ENCODE peak calls at places on chromosomes 12 and 14, in five cellular contexts. K is OCI-LY7; X is kidney glomerular epithelial cell; V is mesendoderm; O is stimulated activated CD4-positive, alpha-beta T cell treated with anti-CD3 and anti-CD28 coated beads, Interleukin-1b, Interleukin-23, amount 100 ng/mL, for 1 hour. E is an unnamed sample.

GRCh38 chr12:6553051-6553868 is 2.6 kb downstream of the IFFO1 start:
- DNase-seq in O (no peak), K (no peak), X (no peak), V (no peak), E (peak)

GRCh38 chr12:116293687-116294463 is 16.4 kb upstream of the MED13L start:
- DNase-seq in O (no peak), V (no peak), X (no peak), K (no peak), E (no peak)

GRCh38 chr12:69055280-69055679 is 122.3 kb upstream of the CPM start:
- DNase-seq in V (no peak), X (no peak), O (no peak), K (no peak), E (no peak)

GRCh38 chr12:13154027-13154538 is 42.4 kb upstream of the EMP1 start:
- DNase-seq in K (no peak), V (no peak), O (no peak), X (no peak), E (no peak)

GRCh38 chr12:124151583-124151982 is 143.3 kb upstream of the RFLNA start:
- DNase-seq in O (no peak), V (no peak), X (no peak), K (no peak), E (no peak)

GRCh38 chr12:115380509-115381120 is 696.6 kb upstream of the TBX3 start:
- DNase-seq in O (no peak), V (no peak), X (no peak), K (no peak), E (no peak)

GRCh38 chr14:64998455-64998931 is 11.8 kb downstream of the FNTB start:
- DNase-seq in V (no peak), K (no peak), O (no peak), X (no peak), E (no peak)

GRCh38 chr12:54701940-54702592 is 53.9 kb upstream of the DCD start:
- DNase-seq in X (peak), K (peak), O (no peak), V (peak), E (no peak)

GRCh38 chr14:50675597-50675996 is 7.5 kb upstream of the SAV1 start:
- DNase-seq in X (peak), O (no peak), V (peak), K (no peak), E (no peak)

GRCh38 chr12:28026701-28027100 is 54.2 kb upstream of the PTHLH start:
- DNase-seq in V (peak), K (no peak), O (no peak), X (peak), E (no peak)

GRCh38 chr12:79098530-79098929 is 234.0 kb downstream of the SYT1 start:
- DNase-seq in X (no peak), V (no peak), K (no peak), O (no peak), E (no peak)

GRCh38 chr12:109069307-109070231 is 17.2 kb downstream of the USP30 start:
- DNase-seq in V (peak), K (no peak), X (no peak), O (no peak), E (no peak)

GRCh38 chr12:88553941-88554658 is 26.2 kb downstream of the KITLG start:
- DNase-seq in O (no peak), K (no peak), V (no peak), X (peak), E (peak)

GRCh38 chr12:99746538-99746937 is 99.0 kb downstream of the GARIN6 start:
- DNase-seq in V (peak), K (peak), X (no peak), O (no peak), E (no peak)

GRCh38 chr14:68637106-68638021 is 155.5 kb downstream of the ZFP36L1 start:
- DNase-seq in V (no peak), O (no peak), X (no peak), K (no peak), E (no peak)

GRCh38 chr14:42149609-42150261 is 543.1 kb downstream of the LRFN5 start:
- DNase-seq in X (no peak), O (no peak), K (no peak), V (no peak), E (no peak)

GRCh38 chr14:102691763-102692162 is 85.5 kb upstream of the TRAF3 start:
- DNase-seq in K (no peak), O (no peak), X (no peak), V (no peak), E (no peak)

GRCh38 chr12:81644503-81644902 is 114.6 kb downstream of the PPFIA2 start:
- DNase-seq in V (peak), X (peak), O (no peak), K (peak), E (peak)

GRCh38 chr14:82113710-82114109 is 580.1 kb upstream of the SEL1L start:
- DNase-seq in V (no peak), X (no peak), O (no peak), K (no peak), E (no peak)

GRCh38 chr12:27427824-27428223 is 18.7 kb upstream of the SMCO2 start:
- DNase-seq in X (no peak), K (no peak), O (no peak), V (no peak), E (no peak)

GRCh38 chr12:27331299-27331926 is 1.2 kb upstream of the BMAL2 start:
- DNase-seq in O (no peak), K (no peak), V (no peak), X (peak), E (no peak)

GRCh38 chr14:41350476-41350875 is 256.2 kb upstream of the LRFN5 start:
- DNase-seq in V (no peak), O (no peak), K (no peak), X (no peak), E (no peak)

GRCh38 chr12:84698576-84699333 is 213.8 kb downstream of the SLC6A15 start:
- DNase-seq in X (no peak), O (no peak), K (no peak), V (no peak), E (no peak)

GRCh38 chr12:9750276-9751203 is 10.2 kb downstream of the CD69 start:
- DNase-seq in V (peak), O (peak), K (peak), X (peak), E (no peak)

GRCh38 chr14:67405771-67406170 is 6.2 kb downstream of the PLEK2 start:
- DNase-seq in K (no peak), O (no peak), X (no peak), V (no peak), E (no peak)

GRCh38 chr12:103523771-103524170 is 28.0 kb upstream of the C12orf42 start:
- DNase-seq in X (no peak), K (no peak), O (no peak), V (no peak), E (no peak)

GRCh38 chr12:77160931-77161330 is 95.6 kb upstream of the E2F7 start:
- DNase-seq in V (no peak), K (no peak), O (no peak), X (no peak), E (no peak)

GRCh38 chr12:48572326-48572725 is 2.5 kb upstream of the LALBA start:
- DNase-seq in O (no peak), K (no peak), X (no peak), V (no peak), E (no peak)

GRCh38 chr12:107163413-107163812 is 70.1 kb upstream of the CRY1 start:
- DNase-seq in O (no peak), K (no peak), X (no peak), V (no peak), E (no peak)

GRCh38 chr14:24172261-24172860 is 481 bp downstream of the REC8 start:
- DNase-seq in V (no peak), K (no peak), O (no peak), X (no peak), E (no peak)

GRCh38 chr14:35858521-35859209 is 32.5 kb downstream of the BRMS1L start:
- DNase-seq in K (no peak), X (peak), O (no peak), V (peak), E (no peak)

GRCh38 chr12:46936042-46936441 is 110.2 kb upstream of the SLC38A4 start:
- DNase-seq in V (no peak), K (no peak), O (no peak), X (no peak), E (no peak)

GRCh38 chr14:76918176-76918750 is 92.1 kb downstream of the LRRC74A start:
- DNase-seq in V (peak), X (peak), K (no peak), O (no peak), E (no peak)